ENCODE peak calls at places on chromosomes 11 and 22, in nine cellular contexts. G is HFFc6; S is stimulated activated CD4-positive, alpha-beta T cell treated with anti-CD3 and anti-CD28 coated beads, Interleukin-4, amount 100 ng/mL, for 48 hours; V is HT-29; C is KBM-7; F is testis; A is dermis microvascular lymphatic vessel endothelial cell; X is A172; D is fibroblast of the aortic adventitia. Q is an unnamed sample.

GRCh38 chr22:47016636-47017035 is 254.2 kb downstream of the TBC1D22A start:
- DNase-seq in G (no peak), S (no peak), V (no peak), C (no peak), F (no peak), A (no peak), X (no peak), D (no peak), Q (no peak)

GRCh38 chr11:3959015-3959917 is 103.8 kb downstream of the STIM1 start:
- DNase-seq in G (peak), S (no peak), V (peak), C (no peak), F (no peak), A (peak), X (peak), D (peak), Q (peak)

GRCh38 chr11:124518900-124519541 is 24.4 kb downstream of the OR8B12 start:
- DNase-seq in G (no peak), S (no peak), V (no peak), C (peak), F (no peak), A (no peak), X (no peak), D (peak), Q (peak)

GRCh38 chr11:8805256-8805655 is 105.7 kb upstream of the AKIP1 start:
- DNase-seq in G (no peak), S (no peak), V (no peak), C (no peak), F (no peak), A (no peak), X (no peak), D (no peak), Q (no peak)

GRCh38 chr11:8658210-8658968 is 24.1 kb downstream of the TRIM66 start:
- DNase-seq in G (no peak), S (no peak), V (no peak), C (no peak), F (no peak), A (no peak), X (no peak), D (peak), Q (no peak)

GRCh38 chr22:22902247-22902962 is 14.8 kb downstream of the IGLL5 start:
- DNase-seq in G (no peak), S (no peak), V (no peak), C (no peak), F (peak), A (no peak), X (no peak), D (no peak), Q (no peak)

GRCh38 chr22:39893526-39893925 is at the start of gene ENTHD1:
- DNase-seq in G (no peak), S (no peak), V (no peak), C (no peak), F (peak), A (no peak), X (no peak), D (no peak), Q (no peak)

GRCh38 chr11:66971483-66971882 is 3.6 kb upstream of the C11orf86 start:
- DNase-seq in G (no peak), S (no peak), V (no peak), C (no peak), F (no peak), A (no peak), X (no peak), D (peak), Q (no peak)

GRCh38 chr22:36384766-36385400 is 2.9 kb downstream of the MYH9 start:
- DNase-seq in G (no peak), S (no peak), V (no peak), C (peak), F (no peak), A (peak), X (no peak), D (peak), Q (no peak)

GRCh38 chr11:80960331-80961095 is 1519.7 kb upstream of the TENM4 start:
- DNase-seq in G (no peak), S (no peak), V (no peak), C (no peak), F (no peak), A (no peak), X (no peak), D (no peak), Q (no peak)

GRCh38 chr11:33893711-33894401 is 2.0 kb upstream of the LMO2 start:
- DNase-seq in G (no peak), S (peak), V (no peak), C (peak), F (no peak), A (no peak), X (no peak), D (peak), Q (no peak)

GRCh38 chr11:116960916-116961315 is 123.5 kb upstream of the APOA1 start:
- DNase-seq in G (peak), S (no peak), V (no peak), C (no peak), F (no peak), A (peak), X (peak), D (peak), Q (no peak)

GRCh38 chr11:31768744-31769143 is 42.4 kb downstream of the PAX6 start:
- DNase-seq in G (no peak), S (no peak), V (no peak), C (no peak), F (no peak), A (no peak), X (no peak), D (no peak), Q (no peak)

GRCh38 chr11:7469351-7469865 is 15.9 kb upstream of the OLFML1 start:
- DNase-seq in G (no peak), S (no peak), V (no peak), C (no peak), F (no peak), A (no peak), X (no peak), D (no peak), Q (no peak)

GRCh38 chr22:47173535-47174021 is 411.1 kb downstream of the TBC1D22A start:
- DNase-seq in G (no peak), S (no peak), V (no peak), C (no peak), F (no peak), A (no peak), X (no peak), D (no peak), Q (no peak)

GRCh38 chr11:81237139-81237538 is 1496.5 kb downstream of the FAM181B start:
- DNase-seq in G (no peak), S (no peak), V (peak), C (peak), F (peak), A (no peak), X (peak), D (peak), Q (peak)

GRCh38 chr22:36486619-36487384 is 5.4 kb upstream of the TXN2 start:
- DNase-seq in G (peak), S (peak), V (peak), C (peak), F (peak), A (peak), X (no peak), D (peak), Q (no peak)

GRCh38 chr11:65311197-65311631 is 3.5 kb upstream of the CDC42EP2 start:
- DNase-seq in G (peak), S (no peak), V (no peak), C (no peak), F (no peak), A (no peak), X (no peak), D (peak), Q (no peak)

GRCh38 chr11:34358258-34358665 is 452 bp upstream of the ABTB2 start:
- DNase-seq in G (no peak), S (peak), V (peak), C (peak), F (peak), A (peak), X (peak), D (peak), Q (peak)

GRCh38 chr11:96091476-96091875 is 167.6 kb upstream of the MTMR2 start:
- DNase-seq in G (no peak), S (no peak), V (peak), C (peak), F (no peak), A (no peak), X (no peak), D (peak), Q (peak)

GRCh38 chr22:22960307-22960706 is 72.7 kb downstream of the IGLL5 start:
- DNase-seq in G (no peak), S (no peak), V (no peak), C (no peak), F (no peak), A (no peak), X (no peak), D (no peak), Q (no peak)

GRCh38 chr11:57567512-57568329 is at the start of gene UBE2L6:
- DNase-seq in G (peak), S (peak), V (no peak), C (peak), F (peak), A (peak), X (no peak), D (peak), Q (peak)

GRCh38 chr11:2270322-2271076 is at the start of gene ASCL2:
- DNase-seq in G (no peak), S (no peak), V (no peak), C (no peak), F (peak), A (no peak), X (no peak), D (no peak), Q (no peak)

GRCh38 chr22:40665312-40665711 is 14.0 kb upstream of the MCHR1 start:
- DNase-seq in G (peak), S (no peak), V (no peak), C (no peak), F (peak), A (no peak), X (no peak), D (peak), Q (no peak)

GRCh38 chr22:22616636-22617035 is 27.8 kb upstream of the GGTLC2 start:
- DNase-seq in G (no peak), S (no peak), V (no peak), C (no peak), F (no peak), A (no peak), X (peak), D (no peak), Q (no peak)

GRCh38 chr11:125304876-125305275 is 140.3 kb downstream of the PKNOX2 start:
- DNase-seq in G (no peak), S (no peak), V (no peak), C (no peak), F (no peak), A (no peak), X (no peak), D (no peak), Q (no peak)

Q was measured in RKO.